ENCODE peak calls at places on chromosomes 16 and 17, in nine cellular contexts. I, A, C, H, L, S, Q, N and K are unnamed samples.

GRCh38 chr17:47704116-47704515 is 10.2 kb downstream of the TBKBP1 start:
- DNase-seq in I (no peak), A (no peak), C (no peak), H (no peak), L (no peak), S (no peak), Q (no peak), N (no peak), K (no peak)

GRCh38 chr17:79214940-79215604 is 140.4 kb downstream of the ENGASE start:
- DNase-seq in I (no peak), A (no peak), C (no peak), H (peak; percentile 33), L (no peak), S (no peak), Q (no peak), N (no peak), K (no peak)

GRCh38 chr17:62059394-62059793 is 5.7 kb downstream of the MED13 start:
- DNase-seq in I (no peak), A (no peak), C (no peak), H (no peak), L (no peak), S (no peak), Q (no peak), N (no peak), K (no peak)

GRCh38 chr16:1154291-1154886 is 1.5 kb downstream of the CACNA1H start:
- DNase-seq in I (peak; percentile 81), A (no peak), C (no peak), H (peak; percentile 68), L (no peak), S (peak; percentile 57), Q (no peak), N (no peak), K (no peak)

GRCh38 chr16:3112058-3112880 is at the start of gene ZNF205:
- DNase-seq in I (peak; percentile 82), A (peak; percentile 93), C (peak; percentile 90), H (peak; percentile 93), L (no peak), S (peak; percentile 90), Q (peak; percentile 86), N (peak; percentile 88), K (peak; percentile 85)

GRCh38 chr17:6147054-6147453 is 76.9 kb downstream of the WSCD1 start:
- DNase-seq in I (no peak), A (no peak), C (no peak), H (no peak), L (no peak), S (no peak), Q (no peak), N (no peak), K (no peak)

GRCh38 chr16:20383106-20384029 is 21.2 kb downstream of the PDILT start:
- DNase-seq in I (peak; percentile 51), A (peak; percentile 55), C (peak; percentile 58), H (peak; percentile 89), L (peak; percentile 18), S (peak; percentile 81), Q (peak; percentile 53), N (peak; percentile 74), K (no peak)

GRCh38 chr16:49767998-49768397 is 87.9 kb downstream of the ZNF423 start:
- DNase-seq in I (no peak), A (no peak), C (no peak), H (no peak), L (no peak), S (no peak), Q (no peak), N (no peak), K (no peak)

GRCh38 chr16:55116165-55116894 is 185.7 kb downstream of the IRX5 start:
- DNase-seq in I (no peak), A (no peak), C (peak; percentile 41), H (no peak), L (no peak), S (no peak), Q (no peak), N (no peak), K (no peak)

GRCh38 chr16:67847064-67847861 is at the start of gene CENPT:
- DNase-seq in I (peak; percentile 29), A (peak; percentile 75), C (no peak), H (peak; percentile 65), L (no peak), S (peak; percentile 49), Q (no peak), N (peak; percentile 44), K (peak; percentile 84)

GRCh38 chr16:88769617-88770458 is 15.2 kb downstream of the PIEZO1 start:
- DNase-seq in I (no peak), A (no peak), C (no peak), H (peak; percentile 83), L (no peak), S (peak; percentile 90), Q (no peak), N (peak; percentile 76), K (no peak)

GRCh38 chr17:62189377-62189776 is 124.3 kb upstream of the MED13 start:
- DNase-seq in I (no peak), A (no peak), C (no peak), H (no peak), L (no peak), S (no peak), Q (no peak), N (no peak), K (no peak)

GRCh38 chr17:71501716-71502115 is 619.1 kb upstream of the SOX9 start:
- DNase-seq in I (no peak), A (no peak), C (no peak), H (no peak), L (no peak), S (no peak), Q (no peak), N (no peak), K (no peak)

GRCh38 chr17:65772989-65773388 is 211.5 kb upstream of the AXIN2 start:
- DNase-seq in I (no peak), A (no peak), C (no peak), H (peak; percentile 12), L (no peak), S (no peak), Q (no peak), N (no peak), K (no peak)

GRCh38 chr17:37743612-37743874 is 1.3 kb downstream of the HNF1B start:
- DNase-seq in I (no peak), A (no peak), C (no peak), H (peak; percentile 68), L (no peak), S (peak; percentile 26), Q (no peak), N (peak; percentile 80), K (no peak)

GRCh38 chr17:38353084-38353604 is 1.5 kb downstream of the SOCS7 start:
- DNase-seq in I (no peak), A (no peak), C (no peak), H (no peak), L (no peak), S (no peak), Q (no peak), N (no peak), K (no peak)

GRCh38 chr16:87132361-87133014 is 184.7 kb downstream of the C16orf95 start:
- DNase-seq in I (no peak), A (no peak), C (peak; percentile 69), H (peak; percentile 76), L (no peak), S (no peak), Q (peak; percentile 58), N (no peak), K (peak; percentile 55)

GRCh38 chr17:21174719-21175118 is 39.2 kb downstream of the TMEM11 start:
- DNase-seq in I (no peak), A (no peak), C (no peak), H (no peak), L (no peak), S (no peak), Q (no peak), N (no peak), K (no peak)

GRCh38 chr16:67170948-67171649 is 761 bp downstream of the NOL3 start:
- DNase-seq in I (no peak), A (no peak), C (no peak), H (no peak), L (no peak), S (no peak), Q (no peak), N (peak; percentile 32), K (no peak)

GRCh38 chr17:50114849-50115357 is 15.1 kb downstream of the SAMD14 start:
- DNase-seq in I (peak; percentile 63), A (peak; percentile 82), C (no peak), H (peak; percentile 78), L (no peak), S (peak; percentile 64), Q (no peak), N (peak; percentile 70), K (no peak)

GRCh38 chr17:68829211-68829610 is 126.0 kb downstream of the ABCA8 start:
- DNase-seq in I (no peak), A (no peak), C (no peak), H (no peak), L (no peak), S (no peak), Q (peak; percentile 13), N (no peak), K (no peak)

GRCh38 chr16:87725596-87726235 is 40.1 kb downstream of the KLHDC4 start:
- DNase-seq in I (no peak), A (no peak), C (peak; percentile 51), H (peak; percentile 82), L (no peak), S (no peak), Q (peak; percentile 75), N (no peak), K (no peak)

GRCh38 chr16:50293041-50293783 is 26.9 kb downstream of the ADCY7 start:
- DNase-seq in I (no peak), A (no peak), C (no peak), H (no peak), L (no peak), S (no peak), Q (no peak), N (no peak), K (no peak)

GRCh38 chr17:42917236-42917603 is 16.6 kb downstream of the G6PC1 start:
- DNase-seq in I (no peak), A (no peak), C (no peak), H (no peak), L (no peak), S (no peak), Q (no peak), N (no peak), K (no peak)

GRCh38 chr16:82460761-82461160 is 166.0 kb upstream of the CDH13 start:
- DNase-seq in I (no peak), A (no peak), C (no peak), H (peak; percentile 71), L (no peak), S (no peak), Q (no peak), N (no peak), K (no peak)

GRCh38 chr16:74623846-74624245 is 16.9 kb upstream of the GLG1 start:
- DNase-seq in I (no peak), A (no peak), C (no peak), H (no peak), L (no peak), S (no peak), Q (no peak), N (no peak), K (no peak)

GRCh38 chr16:71635632-71636031 is 9.6 kb downstream of the MARVELD3 start:
- DNase-seq in I (no peak), A (no peak), C (no peak), H (no peak), L (no peak), S (no peak), Q (no peak), N (no peak), K (no peak)

GRCh38 chr16:82681592-82681991 is 54.8 kb downstream of the CDH13 start:
- DNase-seq in I (no peak), A (no peak), C (no peak), H (peak; percentile 38), L (no peak), S (no peak), Q (no peak), N (no peak), K (peak; percentile 40)